ENCODE peak calls at places on chromosomes 7 and 10, in ten cellular contexts. J is ovary; D is IMR-90; X is astrocyte of the spinal cord; P is hepatocyte; Q is uterus; A is A549; L is CD4-positive, alpha-beta T cell; T is endothelial cell; E is Calu3. I is an unnamed sample.

GRCh38 chr10:102113956-102114857 is 6.0 kb downstream of the LDB1 start:
- DNase-seq in J (peak), D (no peak), X (no peak), P (peak), Q (peak), A (no peak), L (no peak), T (peak), E (peak), I (peak)

GRCh38 chr10:70549962-70550845 is 52.3 kb downstream of the PRF1 start:
- DNase-seq in J (peak), D (peak), X (peak), P (peak), Q (peak), A (peak), L (peak), T (peak), E (peak), I (peak)

GRCh38 chr10:56298941-56299340 is 62.1 kb downstream of the ZWINT start:
- DNase-seq in J (no peak), D (no peak), X (no peak), P (no peak), Q (no peak), A (no peak), L (no peak), T (no peak), E (no peak), I (no peak)

GRCh38 chr7:106327538-106328481 is 43.0 kb upstream of the NAMPT start:
- DNase-seq in J (no peak), D (no peak), X (no peak), P (no peak), Q (no peak), A (no peak), L (no peak), T (no peak), E (no peak), I (no peak)

GRCh38 chr10:104334965-104335650 is 3.2 kb downstream of the ITPRIP start:
- DNase-seq in J (peak), D (no peak), X (peak), P (no peak), Q (no peak), A (no peak), L (no peak), T (no peak), E (no peak), I (peak)

GRCh38 chr7:139709460-139709859 is 68.3 kb downstream of the HIPK2 start:
- DNase-seq in J (no peak), D (peak), X (peak), P (no peak), Q (no peak), A (no peak), L (no peak), T (no peak), E (no peak), I (peak)

GRCh38 chr7:4715385-4715770 is 33.3 kb downstream of the FOXK1 start:
- DNase-seq in J (no peak), D (peak), X (peak), P (no peak), Q (peak), A (peak), L (no peak), T (no peak), E (no peak), I (peak)

GRCh38 chr7:2855386-2855785 is 11.3 kb upstream of the GNA12 start:
- DNase-seq in J (no peak), D (no peak), X (no peak), P (no peak), Q (no peak), A (no peak), L (no peak), T (no peak), E (no peak), I (no peak)

GRCh38 chr7:66899552-66900280 is 21.3 kb upstream of the TMEM248 start:
- DNase-seq in J (no peak), D (no peak), X (no peak), P (no peak), Q (no peak), A (no peak), L (no peak), T (no peak), E (no peak), I (peak)

GRCh38 chr7:66896441-66896840 is 24.6 kb upstream of the TMEM248 start:
- DNase-seq in J (no peak), D (no peak), X (no peak), P (no peak), Q (no peak), A (no peak), L (no peak), T (no peak), E (no peak), I (no peak)

GRCh38 chr7:66894463-66895080 is 26.5 kb upstream of the TMEM248 start:
- DNase-seq in J (no peak), D (peak), X (peak), P (peak), Q (no peak), A (no peak), L (no peak), T (peak), E (no peak), I (peak)
- TF ChIP-seq CTCF in J (no peak), D (no peak), X (no peak), P (peak), Q (no peak), A (no peak), L (no peak), T (no peak), E (no peak), I (no peak)

GRCh38 chr7:107850671-107851070 is 40.3 kb upstream of the DLD start:
- DNase-seq in J (no peak), D (no peak), X (no peak), P (peak), Q (no peak), A (no peak), L (no peak), T (no peak), E (no peak), I (no peak)
- TF ChIP-seq CTCF in J (no peak), D (no peak), X (no peak), P (no peak), Q (no peak), A (no peak), L (no peak), T (no peak), E (no peak), I (no peak)

GRCh38 chr7:78090616-78091015 is 292.0 kb downstream of the PHTF2 start:
- DNase-seq in J (no peak), D (peak), X (no peak), P (no peak), Q (no peak), A (peak), L (no peak), T (no peak), E (no peak), I (no peak)
- TF ChIP-seq CTCF in J (no peak), D (no peak), X (peak), P (peak), Q (no peak), A (no peak), L (no peak), T (no peak), E (no peak), I (no peak)

GRCh38 chr10:12975906-12976305 is 25.6 kb downstream of the CCDC3 start:
- DNase-seq in J (no peak), D (no peak), X (no peak), P (no peak), Q (no peak), A (no peak), L (no peak), T (no peak), E (no peak), I (no peak)

GRCh38 chr10:12974845-12975199 is 26.7 kb downstream of the CCDC3 start:
- DNase-seq in J (no peak), D (no peak), X (no peak), P (no peak), Q (no peak), A (no peak), L (no peak), T (no peak), E (no peak), I (peak)

GRCh38 chr10:12973149-12973718 is 28.3 kb downstream of the CCDC3 start:
- DNase-seq in J (no peak), D (no peak), X (no peak), P (no peak), Q (no peak), A (no peak), L (no peak), T (no peak), E (no peak), I (no peak)

GRCh38 chr10:12974123-12974844 is 27.2 kb downstream of the CCDC3 start:
- DNase-seq in J (no peak), D (no peak), X (no peak), P (no peak), Q (no peak), A (no peak), L (no peak), T (no peak), E (no peak), I (no peak)

DNA sequence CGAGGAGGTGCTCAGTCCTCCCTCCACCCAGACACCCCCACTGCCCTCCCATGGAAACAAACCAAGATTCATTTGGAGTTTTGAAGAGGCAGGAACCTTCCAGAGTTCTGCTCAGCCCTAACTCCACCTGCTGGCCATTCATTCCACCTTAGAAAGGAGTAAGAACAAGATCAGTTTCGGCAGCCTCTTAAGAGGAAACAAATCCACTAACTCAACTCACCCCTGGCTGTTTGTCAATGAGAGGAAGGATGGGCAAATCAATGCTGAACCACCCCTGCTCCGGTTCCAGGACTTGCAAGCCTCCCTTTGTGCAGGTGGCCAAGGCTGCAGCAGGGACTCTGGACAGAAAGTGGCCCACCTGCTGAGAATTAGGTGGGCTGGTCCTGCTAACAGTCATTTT is 26.2 kb downstream of the CCDC3 start:
- DNase-seq in J (no peak), D (no peak), X (no peak), P (peak), Q (no peak), A (peak), L (no peak), T (peak), E (peak), I (peak)
- TF ChIP-seq CTCF in J (no peak), D (no peak), X (peak), P (peak), Q (no peak), A (peak), L (no peak), T (peak), E (no peak), I (no peak)

GRCh38 chr7:69963388-69963787 is 365.1 kb downstream of the AUTS2 start:
- DNase-seq in J (no peak), D (no peak), X (no peak), P (no peak), Q (no peak), A (no peak), L (no peak), T (no peak), E (no peak), I (no peak)

GRCh38 chr7:69967152-69967591 is 368.9 kb downstream of the AUTS2 start:
- DNase-seq in J (peak), D (no peak), X (no peak), P (peak), Q (peak), A (no peak), L (no peak), T (peak), E (no peak), I (no peak)

GRCh38 chr7:69962856-69963149 is 364.5 kb downstream of the AUTS2 start:
- DNase-seq in J (no peak), D (no peak), X (peak), P (no peak), Q (no peak), A (no peak), L (no peak), T (no peak), E (no peak), I (no peak)

GRCh38 chr7:69968969-69969368 is 370.7 kb downstream of the AUTS2 start:
- DNase-seq in J (no peak), D (no peak), X (no peak), P (no peak), Q (no peak), A (no peak), L (no peak), T (no peak), E (no peak), I (no peak)

GRCh38 chr7:69967699-69968450 is 369.6 kb downstream of the AUTS2 start:
- DNase-seq in J (no peak), D (no peak), X (no peak), P (no peak), Q (no peak), A (no peak), L (no peak), T (no peak), E (no peak), I (no peak)
- TF ChIP-seq CTCF in J (no peak), D (no peak), X (no peak), P (no peak), Q (no peak), A (no peak), L (no peak), T (no peak), E (no peak), I (no peak)

I was measured in osteoblast.